ENCODE peak calls at places on chromosomes 6 and 20, in eight cellular contexts. A is adrenal gland, J is fibroblast of the aortic adventitia, W is DND-41, V is lower lobe of right lung, R is psoas muscle, U is astrocyte of the spinal cord, Z is thoracic aorta. T is an unnamed sample.

GRCh38 chr6:151232899-151233298 is 6.9 kb upstream of the AKAP12 start:
- DNase-seq in W (no peak), R (no peak), Z (no peak), J (no peak), U (no peak), V (no peak), A (no peak), T (no peak)

GRCh38 chr6:15246217-15247211 is 645 bp downstream of the JARID2 start:
- DNase-seq in Z (no peak), R (no peak), A (no peak), J (peak), W (peak), V (no peak), U (peak), T (no peak)

GRCh38 chr6:132199343-132199742 is 201.9 kb downstream of the MOXD1 start:
- DNase-seq in V (no peak), R (no peak), W (no peak), J (peak), U (peak), A (no peak), Z (no peak), T (no peak)

GRCh38 chr6:50198245-50198644 is 148.5 kb upstream of the DEFB112 start:
- DNase-seq in R (no peak), J (no peak), Z (no peak), V (no peak), U (no peak), W (no peak), A (no peak), T (no peak)

GRCh38 chr6:14924126-14925024 is 321.5 kb upstream of the JARID2 start:
- DNase-seq in A (no peak), J (no peak), Z (no peak), U (no peak), R (peak), W (no peak), V (no peak), T (no peak)

GRCh38 chr20:5191829-5192569 is 65.2 kb downstream of the CDS2 start:
- DNase-seq in Z (no peak), J (peak), W (peak), U (peak), A (peak), R (no peak), V (no peak), T (peak)

GRCh38 chr6:167533851-167534250 is 209.0 kb downstream of the TTLL2 start:
- DNase-seq in V (no peak), R (no peak), W (no peak), J (no peak), Z (no peak), A (no peak), U (no peak), T (no peak)

GRCh38 chr6:56843476-56844349 is 111.2 kb upstream of the BEND6 start:
- DNase-seq in W (no peak), A (peak), V (peak), Z (no peak), U (peak), J (peak), R (peak), T (peak)

GRCh38 chr20:33423141-33423834 is 20.3 kb downstream of the SNTA1 start:
- DNase-seq in J (peak), Z (peak), U (peak), W (no peak), V (no peak), R (peak), A (peak), T (peak)

GRCh38 chr6:170096191-170096802 is 194.6 kb downstream of the DLL1 start:
- DNase-seq in U (no peak), Z (no peak), A (peak), J (no peak), R (no peak), W (no peak), V (no peak), T (no peak)

GRCh38 chr20:51481311-51481997 is 61.1 kb downstream of the NFATC2 start:
- DNase-seq in Z (no peak), V (no peak), J (no peak), A (no peak), U (no peak), W (no peak), R (no peak), T (no peak)

GRCh38 chr20:13101701-13102100 is 92.9 kb downstream of the SPTLC3 start:
- DNase-seq in J (peak), A (no peak), W (no peak), R (no peak), U (peak), Z (no peak), V (no peak), T (no peak)

GRCh38 chr6:148037496-148037895 is 305.1 kb upstream of the SASH1 start:
- DNase-seq in Z (no peak), U (no peak), A (no peak), W (no peak), V (no peak), R (no peak), J (no peak), T (no peak)

GRCh38 chr20:63775096-63775978 is 35.8 kb downstream of the SLC2A4RG start:
- DNase-seq in A (no peak), U (peak), J (peak), V (no peak), Z (no peak), R (peak), W (peak), T (no peak)

GRCh38 chr6:35552285-35552917 is 39.7 kb upstream of the TULP1 start:
- DNase-seq in U (no peak), A (no peak), Z (no peak), V (peak), J (peak), R (no peak), W (peak), T (no peak)

GRCh38 chr6:10272591-10272990 is 142.3 kb downstream of the TFAP2A start:
- DNase-seq in A (no peak), W (no peak), J (no peak), Z (no peak), U (no peak), V (no peak), R (no peak), T (no peak)

GRCh38 chr6:164108869-164109769 is 694.6 kb downstream of the QKI start:
- DNase-seq in R (peak), A (peak), Z (no peak), V (peak), W (no peak), J (no peak), U (peak), T (peak)

GRCh38 chr6:130359736-130360135 is 6.1 kb upstream of the TMEM200A start:
- DNase-seq in A (no peak), V (no peak), U (no peak), W (no peak), R (no peak), Z (no peak), J (no peak), T (no peak)

GRCh38 chr6:3090013-3090412 is 21.7 kb downstream of the RIPK1 start:
- DNase-seq in U (no peak), A (no peak), V (no peak), J (no peak), Z (no peak), R (no peak), W (peak), T (no peak)

GRCh38 chr6:35640017-35640664 is 48.6 kb downstream of the FKBP5 start:
- DNase-seq in U (no peak), W (no peak), R (no peak), V (no peak), Z (no peak), A (no peak), J (no peak), T (no peak)

GRCh38 chr6:106525111-106525884 is 104.0 kb downstream of the RTN4IP1 start:
- DNase-seq in A (no peak), J (no peak), Z (no peak), U (no peak), V (no peak), R (no peak), W (no peak), T (no peak)

GRCh38 chr6:111193156-111193555 is 105.9 kb downstream of the SLC16A10 start:
- DNase-seq in R (no peak), V (no peak), W (no peak), J (no peak), U (no peak), A (no peak), Z (no peak), T (no peak)

GRCh38 chr6:30317913-30318589 is 8.7 kb upstream of the TRIM39 start:
- DNase-seq in J (no peak), U (no peak), Z (no peak), A (no peak), V (no peak), R (no peak), W (no peak), T (no peak)

GRCh38 chr6:129672345-129672691 is 37.7 kb downstream of the ARHGAP18 start:
- DNase-seq in A (no peak), J (peak), W (no peak), U (no peak), V (no peak), R (no peak), Z (no peak), T (no peak)

GRCh38 chr20:32325706-32326506 is 32.2 kb upstream of the ASXL1 start:
- DNase-seq in W (no peak), J (peak), Z (no peak), V (no peak), R (no peak), U (peak), A (no peak), T (no peak)

GRCh38 chr6:150867117-150867516 is 1.6 kb downstream of the MTHFD1L start:
- DNase-seq in V (no peak), R (no peak), Z (no peak), J (no peak), W (no peak), U (no peak), A (no peak), T (peak)

GRCh38 chr6:17457956-17458355 is 64.6 kb downstream of the CAP2 start:
- DNase-seq in A (no peak), Z (no peak), U (no peak), V (no peak), W (no peak), R (no peak), J (no peak), T (no peak)
- H3K4me3 ChIP-seq in A (no peak), Z (no peak), U (no peak), V (no peak), W (no peak), R (no peak), J (no peak), T (no peak)

GRCh38 chr6:168782211-168782729 is 341.3 kb downstream of the SMOC2 start:
- DNase-seq in V (no peak), A (no peak), J (no peak), R (no peak), W (no peak), Z (no peak), U (no peak), T (no peak)
- H3K4me3 ChIP-seq in V (no peak), A (no peak), J (no peak), R (no peak), W (no peak), Z (peak), U (no peak), T (no peak)

DNA sequence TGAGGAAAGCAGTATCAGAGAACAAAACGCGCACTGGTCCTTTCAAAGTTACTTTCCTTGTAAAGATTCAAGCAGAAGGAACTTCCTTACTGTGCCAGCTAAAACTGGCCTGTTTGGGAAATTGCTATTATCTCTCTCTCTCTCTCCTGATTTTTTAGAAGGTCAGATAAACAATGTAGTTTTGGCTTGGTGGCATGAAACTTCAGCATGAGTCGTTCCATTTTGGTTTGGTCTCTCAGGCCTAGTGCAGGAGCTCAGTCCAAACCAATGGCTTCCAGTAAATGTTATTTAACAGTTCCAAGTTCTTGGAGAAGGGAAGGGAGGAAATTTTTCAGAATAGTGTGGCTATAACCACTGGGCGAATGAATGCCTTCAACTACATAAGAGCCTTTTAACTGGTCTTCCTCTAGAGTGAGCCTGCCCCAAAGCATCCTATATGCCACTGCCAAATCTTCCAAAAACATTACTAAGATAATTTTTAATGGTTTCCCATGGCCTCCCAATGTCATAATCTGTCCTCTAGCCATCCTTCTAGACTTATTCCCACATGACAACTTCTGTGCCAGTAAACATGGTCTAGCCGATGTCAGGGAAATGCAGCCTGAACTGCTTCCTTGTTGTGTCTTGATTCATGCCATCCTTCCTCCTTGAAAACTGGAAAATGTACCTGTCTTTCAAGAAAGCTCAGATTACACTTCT is 9.1 kb upstream of the SNX9 start:
- DNase-seq in Z (no peak), U (peak), A (peak), W (no peak), R (no peak), V (no peak), J (peak), T (peak)
- H3K4me3 ChIP-seq in Z (no peak), U (no peak), A (no peak), W (no peak), R (no peak), V (no peak), J (peak), T (no peak)

GRCh38 chr6:28764014-28764723 is 159.6 kb downstream of the TRIM27 start:
- DNase-seq in V (no peak), Z (no peak), W (no peak), A (no peak), R (no peak), U (no peak), J (no peak), T (no peak)

GRCh38 chr6:28758818-28759235 is 165.0 kb downstream of the TRIM27 start:
- DNase-seq in A (no peak), U (no peak), V (no peak), J (no peak), R (no peak), W (no peak), Z (no peak), T (no peak)

GRCh38 chr6:28756555-28756918 is 167.2 kb downstream of the TRIM27 start:
- DNase-seq in J (no peak), A (no peak), U (no peak), W (no peak), Z (no peak), R (no peak), V (no peak), T (no peak)

GRCh38 chr6:28757429-28758045 is 166.2 kb downstream of the TRIM27 start:
- DNase-seq in W (no peak), U (no peak), A (no peak), R (no peak), J (no peak), V (no peak), Z (no peak), T (no peak)

DNA sequence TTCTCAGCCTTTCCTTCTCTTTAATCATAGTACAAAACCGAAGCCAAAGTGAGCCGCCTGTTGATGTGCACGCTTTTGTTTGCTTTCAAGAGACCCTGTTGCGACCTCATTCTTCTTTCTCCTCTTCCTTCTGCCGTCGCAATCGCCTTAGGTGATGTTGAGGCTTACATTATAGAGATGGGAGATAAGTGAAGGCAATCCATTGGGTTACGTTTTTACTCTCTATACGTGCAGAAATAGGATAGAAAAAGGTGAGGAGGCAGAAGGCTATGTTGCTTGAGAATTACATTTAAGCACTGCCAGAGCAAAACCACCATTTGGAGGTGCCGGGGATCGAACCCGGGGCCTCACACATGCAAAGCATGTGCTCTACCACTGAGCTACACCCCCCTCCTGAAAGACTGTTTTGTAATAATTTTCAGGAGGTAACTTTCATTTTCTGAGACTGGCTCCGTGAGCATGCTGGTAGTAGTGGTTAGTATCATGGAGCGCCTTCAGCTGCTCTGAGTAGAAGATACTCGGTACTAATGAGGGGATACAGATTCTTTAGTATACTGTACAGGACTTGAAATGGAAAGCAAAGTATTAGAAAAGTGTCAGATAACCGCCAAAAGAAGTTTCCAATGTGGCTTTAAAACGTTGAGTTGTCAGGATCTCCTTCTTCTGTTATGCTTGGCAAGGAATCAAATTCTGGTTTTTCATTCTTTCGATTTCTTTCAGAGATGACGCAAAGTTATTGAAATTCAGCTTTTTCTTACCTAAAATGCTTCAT is 165.6 kb downstream of the TRIM27 start:
- DNase-seq in R (no peak), V (no peak), A (no peak), U (peak), Z (no peak), W (no peak), J (peak), T (no peak)
- H3K4me3 ChIP-seq in R (no peak), V (no peak), A (no peak), U (peak), Z (no peak), W (no peak), J (peak), T (no peak)

DNA sequence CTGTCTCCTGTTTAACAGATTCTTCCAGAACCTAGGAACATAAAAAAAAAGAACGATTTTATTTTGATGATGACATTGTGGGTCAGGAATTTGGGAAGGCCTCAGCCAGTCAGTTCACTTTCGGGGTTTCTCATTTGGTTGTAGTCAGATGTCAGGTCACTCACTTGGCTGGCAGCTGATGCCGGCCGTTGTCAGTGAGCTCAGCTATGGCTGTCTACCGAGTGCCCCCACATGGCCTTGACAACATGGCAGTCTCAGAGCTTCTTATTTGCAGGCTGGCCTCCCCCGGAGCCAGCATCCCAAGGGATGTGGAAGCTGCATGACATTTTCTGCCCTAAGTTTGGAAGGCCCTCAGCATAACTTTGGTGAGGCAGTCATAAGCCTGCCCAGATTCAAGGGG is 11.5 kb downstream of the RNF217 start:
- DNase-seq in Z (no peak), V (no peak), J (no peak), A (no peak), R (no peak), U (no peak), W (no peak), T (no peak)
- H3K4me3 ChIP-seq in Z (no peak), V (no peak), J (no peak), A (no peak), R (no peak), U (no peak), W (no peak), T (no peak)

GRCh38 chr6:137763861-137764260 is 103.2 kb upstream of the TNFAIP3 start:
- DNase-seq in V (no peak), J (no peak), U (no peak), W (no peak), Z (no peak), A (no peak), R (no peak), T (no peak)

GRCh38 chr6:137761487-137761886 is 105.6 kb upstream of the TNFAIP3 start:
- DNase-seq in J (no peak), U (no peak), A (no peak), Z (no peak), V (no peak), R (no peak), W (no peak), T (no peak)

GRCh38 chr6:137763436-137763835 is 103.6 kb upstream of the TNFAIP3 start:
- DNase-seq in R (no peak), Z (no peak), A (no peak), U (no peak), V (no peak), J (no peak), W (no peak), T (no peak)

GRCh38 chr6:137761072-137761471 is 106.0 kb upstream of the TNFAIP3 start:
- DNase-seq in R (no peak), V (no peak), A (no peak), Z (no peak), U (no peak), W (no peak), J (peak), T (no peak)

GRCh38 chr6:137762168-137763090 is 104.6 kb upstream of the TNFAIP3 start:
- DNase-seq in W (no peak), Z (no peak), R (no peak), A (no peak), J (no peak), V (no peak), U (no peak), T (no peak)
- H3K4me3 ChIP-seq in W (no peak), Z (no peak), R (no peak), A (no peak), J (no peak), V (no peak), U (no peak), T (no peak)

GRCh38 chr6:149077208-149077607 is 240.3 kb upstream of the TAB2 start:
- DNase-seq in J (peak), A (no peak), W (no peak), U (peak), Z (no peak), V (no peak), R (no peak), T (no peak)
- H3K4me3 ChIP-seq in J (no peak), A (no peak), W (no peak), U (no peak), Z (no peak), V (no peak), R (no peak), T (no peak)

T was measured in lower leg skin.